ENCODE peak calls at places on chromosomes 6 and 20, in eight cellular contexts. H, G, D, K, U, E, T and M are unnamed samples.

GRCh38 chr6:107064579-107065065 is 36.6 kb downstream of the MTRES1 start:
- DNase-seq in H (peak), G (no peak), D (peak), K (no peak), U (no peak), E (peak), T (no peak), M (peak)

GRCh38 chr6:41653642-41654432 is 15.6 kb downstream of the MDFI start:
- DNase-seq in H (no peak), G (no peak), D (no peak), K (no peak), U (no peak), E (no peak), T (no peak), M (no peak)

GRCh38 chr6:10692965-10693538 is 1.4 kb downstream of the C6orf52 start:
- DNase-seq in H (no peak), G (no peak), D (no peak), K (no peak), U (peak), E (no peak), T (no peak), M (no peak)

GRCh38 chr20:38073307-38074010 is 39.9 kb downstream of the RPRD1B start:
- DNase-seq in H (peak), G (no peak), D (peak), K (no peak), U (no peak), E (peak), T (peak), M (peak)

GRCh38 chr6:155524249-155524651 is 68.6 kb upstream of the NOX3 start:
- DNase-seq in H (peak), G (no peak), D (peak), K (no peak), U (no peak), E (no peak), T (no peak), M (peak)

GRCh38 chr6:134289204-134289575 is 28.7 kb downstream of the SGK1 start:
- DNase-seq in H (peak), G (no peak), D (no peak), K (no peak), U (no peak), E (no peak), T (no peak), M (no peak)

GRCh38 chr20:63896136-63896890 is 1.4 kb downstream of the DNAJC5 start:
- DNase-seq in H (peak), G (no peak), D (peak), K (peak), U (peak), E (peak), T (no peak), M (peak)

GRCh38 chr6:53410508-53411258 is 61.9 kb upstream of the ELOVL5 start:
- DNase-seq in H (peak), G (peak), D (peak), K (peak), U (peak), E (peak), T (peak), M (peak)

GRCh38 chr6:26195924-26196845 is 109.0 kb downstream of the HFE start:
- DNase-seq in H (no peak), G (no peak), D (peak), K (no peak), U (no peak), E (no peak), T (no peak), M (peak)

GRCh38 chr6:6604015-6604414 is 15.5 kb downstream of the LY86 start:
- DNase-seq in H (no peak), G (no peak), D (no peak), K (no peak), U (no peak), E (no peak), T (no peak), M (no peak)

GRCh38 chr6:139654888-139655782 is 280.7 kb upstream of the CITED2 start:
- DNase-seq in H (no peak), G (no peak), D (no peak), K (no peak), U (no peak), E (no peak), T (peak), M (no peak)

GRCh38 chr6:15962449-15962764 is 166.5 kb upstream of the MYLIP start:
- DNase-seq in H (peak), G (no peak), D (peak), K (no peak), U (no peak), E (no peak), T (no peak), M (no peak)

GRCh38 chr6:45326698-45327417 is 1.3 kb upstream of the RUNX2 start:
- DNase-seq in H (no peak), G (no peak), D (no peak), K (no peak), U (no peak), E (no peak), T (no peak), M (peak)

GRCh38 chr6:109358204-109358603 is 24.1 kb downstream of the CD164 start:
- DNase-seq in H (no peak), G (no peak), D (no peak), K (no peak), U (no peak), E (no peak), T (no peak), M (no peak)

GRCh38 chr6:79558099-79558498 is 20.9 kb upstream of the LCA5 start:
- DNase-seq in H (no peak), G (no peak), D (no peak), K (no peak), U (no peak), E (no peak), T (no peak), M (no peak)

GRCh38 chr20:21808863-21809664 is 103.6 kb downstream of the PAX1 start:
- DNase-seq in H (peak), G (peak), D (no peak), K (peak), U (peak), E (peak), T (peak), M (no peak)

GRCh38 chr20:13749811-13750210 is 34.9 kb downstream of the ESF1 start:
- DNase-seq in H (no peak), G (no peak), D (no peak), K (no peak), U (no peak), E (no peak), T (no peak), M (no peak)

GRCh38 chr6:135212935-135213334 is 31.8 kb downstream of the MYB start:
- DNase-seq in H (peak), G (no peak), D (peak), K (no peak), U (no peak), E (no peak), T (no peak), M (peak)

GRCh38 chr6:142569676-142570075 is 267.9 kb downstream of the ADGRG6 start:
- DNase-seq in H (no peak), G (no peak), D (no peak), K (no peak), U (no peak), E (no peak), T (peak), M (peak)

GRCh38 chr20:44496976-44497375 is 21.3 kb downstream of the TTPAL start:
- DNase-seq in H (peak), G (no peak), D (peak), K (no peak), U (no peak), E (no peak), T (no peak), M (peak)

GRCh38 chr20:38193586-38194105 is 28.6 kb upstream of the TGM2 start:
- DNase-seq in H (no peak), G (no peak), D (no peak), K (no peak), U (no peak), E (no peak), T (no peak), M (no peak)

GRCh38 chr6:21300439-21300838 is 293.1 kb upstream of the SOX4 start:
- DNase-seq in H (no peak), G (no peak), D (no peak), K (no peak), U (no peak), E (no peak), T (no peak), M (no peak)

GRCh38 chr6:82178084-82178758 is 69.3 kb downstream of the IBTK start:
- DNase-seq in H (peak), G (no peak), D (peak), K (no peak), U (no peak), E (no peak), T (no peak), M (peak)

GRCh38 chr6:152695317-152696043 is 2.2 kb upstream of the MYCT1 start:
- DNase-seq in H (no peak), G (no peak), D (no peak), K (no peak), U (no peak), E (no peak), T (no peak), M (no peak)

GRCh38 chr6:15365273-15365687 is 119.4 kb downstream of the JARID2 start:
- DNase-seq in H (peak), G (peak), D (peak), K (peak), U (peak), E (peak), T (peak), M (peak)

GRCh38 chr6:143961868-143962643 is 46.0 kb downstream of the PLAGL1 start:
- DNase-seq in H (no peak), G (no peak), D (no peak), K (no peak), U (peak), E (no peak), T (no peak), M (no peak)

GRCh38 chr6:29676981-29677601 is 3.9 kb downstream of the ZFP57 start:
- DNase-seq in H (no peak), G (no peak), D (peak), K (no peak), U (no peak), E (no peak), T (no peak), M (peak)

GRCh38 chr6:13229205-13230085 is 98.9 kb downstream of the TBC1D7 start:
- DNase-seq in H (no peak), G (peak), D (no peak), K (no peak), U (no peak), E (no peak), T (peak), M (peak)

GRCh38 chr6:43678341-43678740 is 9.2 kb downstream of the MRPS18A start:
- DNase-seq in H (no peak), G (no peak), D (no peak), K (peak), U (no peak), E (no peak), T (no peak), M (no peak)

GRCh38 chr20:51804754-51805153 is 2.4 kb upstream of the SALL4 start:
- DNase-seq in H (no peak), G (no peak), D (no peak), K (no peak), U (no peak), E (no peak), T (no peak), M (no peak)

GRCh38 chr20:64203037-64203777 is 39.0 kb downstream of the MYT1 start:
- DNase-seq in H (no peak), G (no peak), D (no peak), K (no peak), U (peak), E (no peak), T (no peak), M (no peak)

GRCh38 chr20:33914871-33915270 is 78.8 kb upstream of the RALY start:
- DNase-seq in H (peak), G (no peak), D (peak), K (no peak), U (no peak), E (no peak), T (no peak), M (peak)

GRCh38 chr20:17878912-17879602 is 89.5 kb downstream of the SNX5 start:
- DNase-seq in H (no peak), G (no peak), D (no peak), K (no peak), U (no peak), E (no peak), T (no peak), M (no peak)

GRCh38 chr6:79453558-79454042 is 83.6 kb downstream of the LCA5 start:
- DNase-seq in H (peak), G (no peak), D (no peak), K (no peak), U (no peak), E (no peak), T (no peak), M (peak)

GRCh38 chr6:133923938-133924593 is 29.0 kb upstream of the TBPL1 start:
- DNase-seq in H (peak), G (peak), D (peak), K (no peak), U (peak), E (no peak), T (peak), M (peak)

GRCh38 chr6:12012231-12012565 is at the start of gene HIVEP1:
- DNase-seq in H (no peak), G (peak), D (no peak), K (peak), U (peak), E (peak), T (no peak), M (no peak)

GRCh38 chr6:80356545-80356944 is 250.1 kb downstream of the BCKDHB start:
- DNase-seq in H (no peak), G (no peak), D (no peak), K (no peak), U (no peak), E (no peak), T (no peak), M (no peak)

GRCh38 chr6:38774933-38775707 is 60.0 kb downstream of the DNAH8 start:
- DNase-seq in H (no peak), G (no peak), D (no peak), K (no peak), U (no peak), E (no peak), T (no peak), M (no peak)

DNA sequence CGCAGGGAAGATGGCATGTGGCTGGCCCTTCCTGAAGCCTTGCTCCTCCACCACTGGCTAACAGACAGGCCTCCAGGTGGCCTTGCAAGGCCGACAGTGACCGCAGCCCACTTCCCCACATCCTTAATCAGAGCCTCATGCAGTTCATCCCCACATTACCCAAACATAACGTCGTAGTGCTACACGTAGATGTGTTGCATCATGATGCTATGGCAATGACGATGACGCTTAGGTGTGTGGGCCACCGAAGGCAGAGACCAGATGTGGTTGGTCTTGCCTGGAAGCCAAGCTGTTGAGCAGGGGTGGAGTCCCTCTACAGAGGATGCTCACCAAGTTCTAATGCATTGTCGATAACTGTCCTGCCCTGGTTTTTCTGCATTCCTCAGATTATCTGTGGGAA is 5.6 kb downstream of the CD93 start:
- DNase-seq in H (peak), G (no peak), D (no peak), K (no peak), U (no peak), E (no peak), T (no peak), M (no peak)
- TF ChIP-seq CTCF in H (no peak), G (no peak), D (no peak), K (no peak), U (no peak), E (no peak), T (no peak), M (no peak)

GRCh38 chr6:162904069-162904663 is 176.4 kb downstream of the PACRG start:
- DNase-seq in H (no peak), G (no peak), D (no peak), K (no peak), U (no peak), E (no peak), T (no peak), M (no peak)
- TF ChIP-seq CTCF in H (no peak), G (no peak), D (no peak), K (no peak), U (no peak), E (no peak), T (no peak), M (no peak)

GRCh38 chr6:83592770-83593394 is 80.5 kb downstream of the PRSS35 start:
- DNase-seq in H (peak), G (peak), D (peak), K (no peak), U (peak), E (no peak), T (peak), M (peak)
- TF ChIP-seq CTCF in H (peak), G (peak), D (peak), K (peak), U (peak), E (peak), T (peak), M (peak)

GRCh38 chr6:145214570-145214969 is 520.8 kb downstream of the EPM2A start:
- DNase-seq in H (peak), G (no peak), D (peak), K (no peak), U (no peak), E (no peak), T (no peak), M (peak)
- TF ChIP-seq CTCF in H (peak), G (peak), D (peak), K (peak), U (no peak), E (peak), T (peak), M (peak)